ENCODE peak calls at places on chromosomes 5 and 9, in seven cellular contexts. One of them, this sample, is unnamed.

GRCh38 chr9:112858005-112858404 is 32.7 kb downstream of the SLC46A2 start:
- DNase-seq in fibroblast of pulmonary artery: no peak
- DNase-seq in uterus: no peak
- DNase-seq in psoas muscle: no peak
- DNase-seq in A549: no peak
- DNase-seq in colonic mucosa: no peak
- DNase-seq in IMR-90: no peak
- DNase-seq in this sample: no peak

GRCh38 chr5:176778921-176779465 is 31.4 kb upstream of the UNC5A start:
- DNase-seq in psoas muscle: no peak
- DNase-seq in colonic mucosa: no peak
- DNase-seq in A549: no peak
- DNase-seq in fibroblast of pulmonary artery: no peak
- DNase-seq in IMR-90: no peak
- DNase-seq in uterus: no peak
- DNase-seq in this sample: no peak

GRCh38 chr9:109447329-109448076 is 50.6 kb downstream of the PTPN3 start:
- DNase-seq in uterus: no peak
- DNase-seq in psoas muscle: no peak
- DNase-seq in fibroblast of pulmonary artery: no peak
- DNase-seq in A549: no peak
- DNase-seq in colonic mucosa: no peak
- DNase-seq in IMR-90: no peak
- DNase-seq in this sample: no peak

GRCh38 chr5:137706841-137707240 is 29.0 kb downstream of the KLHL3 start:
- DNase-seq in A549: no peak
- DNase-seq in psoas muscle: no peak
- DNase-seq in IMR-90: peak
- DNase-seq in uterus: no peak
- DNase-seq in colonic mucosa: no peak
- DNase-seq in fibroblast of pulmonary artery: peak
- DNase-seq in this sample: no peak

GRCh38 chr9:14533867-14534650 is 159.2 kb downstream of the ZDHHC21 start:
- DNase-seq in A549: no peak
- DNase-seq in uterus: no peak
- DNase-seq in colonic mucosa: no peak
- DNase-seq in IMR-90: no peak
- DNase-seq in psoas muscle: no peak
- DNase-seq in fibroblast of pulmonary artery: no peak
- DNase-seq in this sample: no peak

GRCh38 chr9:128275198-128276007 is at the start of gene GOLGA2:
- DNase-seq in fibroblast of pulmonary artery: peak
- DNase-seq in colonic mucosa: peak
- DNase-seq in uterus: peak
- DNase-seq in IMR-90: peak
- DNase-seq in A549: peak
- DNase-seq in psoas muscle: peak
- DNase-seq in this sample: no peak

GRCh38 chr9:7756088-7756487 is 43.5 kb downstream of the DMAC1 start:
- DNase-seq in colonic mucosa: no peak
- DNase-seq in fibroblast of pulmonary artery: no peak
- DNase-seq in IMR-90: no peak
- DNase-seq in A549: no peak
- DNase-seq in uterus: no peak
- DNase-seq in psoas muscle: no peak
- DNase-seq in this sample: no peak

GRCh38 chr9:123997665-123998277 is 13.8 kb upstream of the LHX2 start:
- DNase-seq in IMR-90: peak
- DNase-seq in psoas muscle: no peak
- DNase-seq in colonic mucosa: peak
- DNase-seq in A549: no peak
- DNase-seq in uterus: no peak
- DNase-seq in fibroblast of pulmonary artery: peak
- DNase-seq in this sample: no peak

GRCh38 chr5:56126487-56127179 is 106.5 kb downstream of the ANKRD55 start:
- DNase-seq in colonic mucosa: no peak
- DNase-seq in uterus: no peak
- DNase-seq in A549: no peak
- DNase-seq in IMR-90: peak
- DNase-seq in psoas muscle: no peak
- DNase-seq in fibroblast of pulmonary artery: peak
- DNase-seq in this sample: no peak

GRCh38 chr5:10699281-10699874 is 61.7 kb downstream of the DAP start:
- DNase-seq in A549: no peak
- DNase-seq in IMR-90: peak
- DNase-seq in psoas muscle: no peak
- DNase-seq in uterus: no peak
- DNase-seq in colonic mucosa: no peak
- DNase-seq in fibroblast of pulmonary artery: no peak
- DNase-seq in this sample: no peak

GRCh38 chr9:105834404-105834803 is 140.1 kb downstream of the TMEM38B start:
- DNase-seq in fibroblast of pulmonary artery: no peak
- DNase-seq in colonic mucosa: peak
- DNase-seq in A549: no peak
- DNase-seq in uterus: no peak
- DNase-seq in psoas muscle: no peak
- DNase-seq in IMR-90: no peak
- DNase-seq in this sample: no peak

GRCh38 chr9:88387035-88387732 is 1.1 kb upstream of the SPIN1 start:
- DNase-seq in A549: peak
- DNase-seq in psoas muscle: peak
- DNase-seq in uterus: peak
- DNase-seq in IMR-90: peak
- DNase-seq in fibroblast of pulmonary artery: peak
- DNase-seq in colonic mucosa: peak
- DNase-seq in this sample: no peak

GRCh38 chr9:74726581-74726980 is 161.1 kb downstream of the TRPM6 start:
- DNase-seq in psoas muscle: no peak
- DNase-seq in A549: no peak
- DNase-seq in fibroblast of pulmonary artery: no peak
- DNase-seq in IMR-90: no peak
- DNase-seq in uterus: no peak
- DNase-seq in colonic mucosa: no peak
- DNase-seq in this sample: no peak

GRCh38 chr5:73759771-73760170 is 133.8 kb downstream of the ARHGEF28 start:
- DNase-seq in IMR-90: peak
- DNase-seq in fibroblast of pulmonary artery: no peak
- DNase-seq in A549: no peak
- DNase-seq in psoas muscle: no peak
- DNase-seq in colonic mucosa: no peak
- DNase-seq in uterus: no peak
- DNase-seq in this sample: peak

GRCh38 chr5:111224561-111224989 is 391 bp downstream of the CAMK4 start:
- DNase-seq in A549: no peak
- DNase-seq in uterus: no peak
- DNase-seq in colonic mucosa: no peak
- DNase-seq in fibroblast of pulmonary artery: no peak
- DNase-seq in psoas muscle: no peak
- DNase-seq in IMR-90: peak
- DNase-seq in this sample: no peak

GRCh38 chr5:154712518-154713437 is 42.4 kb upstream of the LARP1 start:
- DNase-seq in fibroblast of pulmonary artery: no peak
- DNase-seq in IMR-90: no peak
- DNase-seq in colonic mucosa: peak
- DNase-seq in psoas muscle: no peak
- DNase-seq in A549: no peak
- DNase-seq in uterus: no peak
- DNase-seq in this sample: no peak

DNA sequence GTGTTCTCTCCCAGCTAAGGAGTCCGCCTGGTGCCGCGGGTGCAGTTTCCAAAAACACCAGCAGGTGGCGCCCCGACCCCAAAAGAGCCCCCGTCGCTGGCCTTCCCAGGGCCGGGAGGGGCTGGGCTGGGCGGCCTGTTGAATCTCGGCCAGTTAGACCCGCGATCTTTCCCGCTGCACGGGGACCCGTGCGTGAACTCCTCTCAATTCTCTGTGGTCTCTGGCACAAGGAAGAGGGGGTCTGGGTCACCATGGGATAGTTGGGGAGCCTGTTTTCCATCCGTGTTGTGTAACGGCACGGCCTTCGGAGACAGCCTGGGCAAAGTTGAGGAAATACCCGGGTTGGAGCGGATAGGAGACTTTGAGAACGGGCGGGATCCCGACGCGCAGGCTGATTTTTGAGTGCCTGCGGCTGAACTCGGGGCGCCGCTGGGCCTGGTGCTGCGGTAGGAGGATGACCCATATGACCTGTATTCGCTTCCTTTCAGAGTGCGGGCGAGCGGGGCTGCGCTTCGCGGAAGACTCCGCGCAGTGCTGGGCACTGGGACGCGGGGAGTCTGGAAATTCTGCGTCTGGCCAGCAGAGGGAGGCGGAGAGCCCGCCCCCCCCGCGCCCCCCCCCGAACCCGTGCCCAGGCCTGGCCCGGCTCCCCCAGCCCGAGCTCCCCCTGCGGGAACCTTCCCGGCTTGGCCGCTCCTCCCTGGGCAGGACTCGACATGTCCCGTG is 7.9 kb upstream of the PSD2 start:
- DNase-seq in A549: peak
- DNase-seq in uterus: peak
- DNase-seq in IMR-90: peak
- DNase-seq in fibroblast of pulmonary artery: peak
- DNase-seq in colonic mucosa: peak
- DNase-seq in psoas muscle: peak
- DNase-seq in this sample: peak
- H3K4me3 ChIP-seq in A549: peak
- H3K4me3 ChIP-seq in uterus: peak
- H3K4me3 ChIP-seq in IMR-90: peak
- H3K4me3 ChIP-seq in fibroblast of pulmonary artery: peak
- H3K4me3 ChIP-seq in colonic mucosa: peak
- H3K4me3 ChIP-seq in psoas muscle: peak
- H3K4me3 ChIP-seq in this sample: peak

DNA sequence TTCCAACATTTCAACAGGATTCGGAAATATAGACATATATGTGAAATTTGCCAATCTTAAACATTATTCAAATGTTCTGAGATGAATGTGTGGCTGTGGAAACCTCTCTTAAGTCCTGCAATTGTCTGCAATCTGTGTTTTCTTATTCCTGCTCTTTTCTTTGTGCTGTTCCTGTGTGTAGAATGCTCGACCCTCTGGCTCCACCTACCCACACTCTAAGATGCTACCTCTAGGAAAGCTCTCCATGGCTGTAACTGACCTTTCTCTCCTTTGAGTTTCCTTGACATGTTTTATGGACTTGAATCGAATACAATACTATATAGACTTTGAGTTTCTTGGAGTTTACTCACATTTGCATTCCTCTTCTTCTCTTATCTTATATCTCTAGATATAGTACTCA is 120.6 kb upstream of the ASTN2 start:
- DNase-seq in fibroblast of pulmonary artery: no peak
- DNase-seq in psoas muscle: no peak
- DNase-seq in IMR-90: no peak
- DNase-seq in colonic mucosa: no peak
- DNase-seq in uterus: no peak
- DNase-seq in A549: no peak
- DNase-seq in this sample: no peak
- TF ChIP-seq CTCF in fibroblast of pulmonary artery: no peak
- TF ChIP-seq CTCF in psoas muscle: no peak
- TF ChIP-seq CTCF in IMR-90: no peak
- TF ChIP-seq CTCF in colonic mucosa: no peak
- TF ChIP-seq CTCF in uterus: no peak
- TF ChIP-seq CTCF in A549: no peak
- TF ChIP-seq CTCF in this sample: no peak

GRCh38 chr9:135267410-135267809 is 179.9 kb downstream of the OLFM1 start:
- DNase-seq in uterus: no peak
- DNase-seq in A549: no peak
- DNase-seq in IMR-90: no peak
- DNase-seq in psoas muscle: no peak
- DNase-seq in colonic mucosa: no peak
- DNase-seq in fibroblast of pulmonary artery: no peak
- DNase-seq in this sample: no peak
- H3K4me3 ChIP-seq in uterus: no peak
- H3K4me3 ChIP-seq in A549: no peak
- H3K4me3 ChIP-seq in IMR-90: no peak
- H3K4me3 ChIP-seq in psoas muscle: no peak
- H3K4me3 ChIP-seq in colonic mucosa: no peak
- H3K4me3 ChIP-seq in fibroblast of pulmonary artery: no peak
- H3K4me3 ChIP-seq in this sample: no peak

DNA sequence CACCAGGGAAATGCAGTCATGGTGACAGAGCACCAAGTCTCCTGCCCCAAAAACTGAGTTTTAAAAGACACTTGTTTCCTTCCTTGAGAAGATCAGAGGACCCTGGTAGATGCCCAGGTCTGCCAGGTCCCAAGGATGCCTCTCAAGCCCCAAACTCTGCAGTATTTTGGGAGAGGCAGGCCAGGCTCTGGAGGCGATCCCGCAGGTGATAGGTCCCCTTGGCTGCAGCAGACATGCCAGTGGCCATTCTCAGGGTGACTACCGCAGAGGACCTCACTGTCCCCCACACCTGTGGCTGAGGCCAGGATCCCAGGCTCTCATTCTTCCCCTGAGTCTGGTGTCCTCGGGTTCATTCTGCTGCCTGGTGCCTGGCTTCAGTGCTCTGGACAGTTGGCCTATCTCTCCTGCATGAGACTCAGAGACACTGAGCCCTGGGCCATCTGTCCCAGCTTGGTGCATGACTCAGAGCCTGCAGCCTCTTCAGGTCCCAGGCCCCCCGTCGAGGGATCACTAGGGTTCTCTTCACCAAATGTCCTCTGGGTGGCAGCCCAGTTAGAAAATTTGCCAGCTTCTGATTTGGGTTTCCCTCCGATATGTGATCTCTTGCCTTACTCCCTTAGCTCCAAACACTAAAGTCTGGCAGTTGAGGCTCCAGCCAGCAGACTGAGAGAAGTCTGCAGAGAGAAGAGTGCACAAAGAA is 59.7 kb upstream of the GARNL3 start:
- DNase-seq in fibroblast of pulmonary artery: peak
- DNase-seq in colonic mucosa: no peak
- DNase-seq in psoas muscle: peak
- DNase-seq in uterus: no peak
- DNase-seq in A549: peak
- DNase-seq in IMR-90: peak
- DNase-seq in this sample: no peak
- TF ChIP-seq CTCF in fibroblast of pulmonary artery: peak
- TF ChIP-seq CTCF in colonic mucosa: no peak
- TF ChIP-seq CTCF in psoas muscle: peak
- TF ChIP-seq CTCF in uterus: no peak
- TF ChIP-seq CTCF in A549: peak
- TF ChIP-seq CTCF in IMR-90: peak
- TF ChIP-seq CTCF in this sample: no peak

DNA sequence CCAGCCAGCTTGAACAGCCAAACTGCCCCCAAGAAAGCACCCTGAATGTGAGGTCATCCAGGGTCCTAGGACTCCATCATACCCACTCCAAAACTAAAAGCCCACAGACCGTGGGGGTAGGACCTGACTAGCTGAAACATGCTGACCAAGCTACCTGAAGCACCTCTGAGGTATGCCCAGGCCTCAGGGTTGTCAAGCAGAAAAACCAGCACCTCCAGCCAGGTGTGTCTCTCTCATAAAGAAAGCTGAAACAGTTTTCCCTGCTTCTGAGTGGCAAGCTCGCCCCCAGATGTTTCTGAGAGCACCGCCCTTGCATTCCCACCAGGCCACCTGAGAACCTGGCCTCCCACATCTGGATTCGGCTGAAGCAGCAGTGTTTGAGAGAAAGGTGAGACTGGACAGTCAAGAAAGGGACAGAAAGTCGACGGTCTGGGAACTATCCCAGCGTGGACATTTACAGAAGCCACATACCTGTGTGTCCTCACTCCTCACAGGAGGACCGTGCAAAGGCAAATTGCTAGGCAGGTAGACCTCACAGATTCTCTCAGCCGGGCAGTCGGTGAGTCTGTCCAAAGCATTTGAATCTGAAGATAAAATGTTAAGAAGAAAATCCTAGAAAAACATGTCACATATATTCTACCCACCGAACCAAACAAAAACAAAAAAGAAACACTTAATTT is 155.6 kb upstream of the RASEF start:
- DNase-seq in colonic mucosa: no peak
- DNase-seq in psoas muscle: no peak
- DNase-seq in uterus: no peak
- DNase-seq in fibroblast of pulmonary artery: no peak
- DNase-seq in IMR-90: no peak
- DNase-seq in A549: no peak
- DNase-seq in this sample: no peak
- H3K4me3 ChIP-seq in colonic mucosa: peak
- H3K4me3 ChIP-seq in psoas muscle: peak
- H3K4me3 ChIP-seq in uterus: peak
- H3K4me3 ChIP-seq in fibroblast of pulmonary artery: peak
- H3K4me3 ChIP-seq in IMR-90: no peak
- H3K4me3 ChIP-seq in A549: peak
- H3K4me3 ChIP-seq in this sample: peak

This sample was measured in astrocyte of the cerebellum.